ENCODE peak calls at places on chromosomes 5 and 9, in eight cellular contexts. C, V, F, D, G, N, S and T are unnamed samples.

GRCh38 chr5:31225118-31225517 is 31.6 kb downstream of the CDH6 start:
- DNase-seq in F (no peak), C (no peak), S (no peak), N (no peak), V (no peak), D (peak; percentile 7), G (no peak), T (peak; percentile 99)

GRCh38 chr9:127541176-127541575 is 70.9 kb upstream of the STXBP1 start:
- DNase-seq in N (no peak), V (no peak), G (no peak), D (no peak), C (no peak), S (no peak), F (no peak), T (no peak)

GRCh38 chr9:69254223-69254622 is 70.8 kb upstream of the ENTREP1 start:
- DNase-seq in V (no peak), D (no peak), F (peak; percentile 31), N (no peak), C (no peak), S (no peak), G (no peak), T (no peak)

GRCh38 chr5:76960004-76960625 is 7.3 kb downstream of the CRHBP start:
- DNase-seq in V (no peak), S (no peak), D (no peak), N (no peak), F (peak; percentile 54), C (no peak), G (no peak), T (peak; percentile 42)

GRCh38 chr5:157384971-157385709 is 74.9 kb upstream of the NIPAL4 start:
- DNase-seq in N (no peak), V (no peak), D (peak; percentile 65), C (no peak), S (no peak), G (peak; percentile 72), F (peak; percentile 67), T (peak; percentile 99)

GRCh38 chr9:132644251-132644650 is 25.5 kb downstream of the DDX31 start:
- DNase-seq in G (no peak), C (peak; percentile 38), D (no peak), F (no peak), S (no peak), V (no peak), N (no peak), T (no peak)

GRCh38 chr9:6681957-6682501 is 36.5 kb upstream of the GLDC start:
- DNase-seq in F (no peak), V (no peak), G (no peak), C (peak; percentile 13), D (no peak), S (no peak), N (no peak), T (no peak)

GRCh38 chr9:69171049-69171448 is 3.0 kb upstream of the TJP2 start:
- DNase-seq in V (no peak), G (peak; percentile 50), F (no peak), D (peak; percentile 72), N (no peak), C (no peak), S (no peak), T (no peak)

GRCh38 chr5:117800261-117800660 is 1188.1 kb downstream of the DTWD2 start:
- DNase-seq in C (no peak), N (no peak), G (peak; percentile 22), S (no peak), D (no peak), F (no peak), V (no peak), T (peak; percentile 36)

GRCh38 chr9:3240651-3241268 is 285.0 kb downstream of the RFX3 start:
- DNase-seq in F (peak; percentile 90), V (peak; percentile 59), S (peak; percentile 66), N (peak; percentile 73), C (peak; percentile 73), D (peak; percentile 43), G (peak; percentile 67), T (peak; percentile 61)
- TF ChIP-seq CTCF in F (peak; percentile 87), V (peak; percentile 70), S (peak; percentile 63), N (peak; percentile 74), C (peak; percentile 88), D (peak; percentile 72), G (peak; percentile 71), T (peak; percentile 92)

GRCh38 chr5:95955996-95956899 is 5.4 kb downstream of the ELL2 start:
- DNase-seq in S (no peak), F (no peak), N (no peak), V (no peak), C (no peak), D (no peak), G (no peak), T (no peak)
- H3K4me3 ChIP-seq in S (no peak overlapping the region), F (peak overlapping the region; percentile 96), N (no peak overlapping the region), V (no peak overlapping the region), C (no peak overlapping the region), D (no peak overlapping the region), G (no peak overlapping the region), T (no peak overlapping the region)

GRCh38 chr5:96051401-96051830 is 89.8 kb upstream of the ELL2 start:
- DNase-seq in V (no peak), S (no peak), G (no peak), D (no peak), F (no peak), N (no peak), C (no peak), T (no peak)

GRCh38 chr5:96045888-96046287 is 84.2 kb upstream of the ELL2 start:
- DNase-seq in F (no peak), S (no peak), D (no peak), N (no peak), G (no peak), C (no peak), V (no peak), T (no peak)

GRCh38 chr5:96049398-96050272 is 88.0 kb upstream of the ELL2 start:
- DNase-seq in G (no peak), S (peak; percentile 42), F (no peak), D (no peak), C (no peak), N (no peak), V (no peak), T (peak; percentile 69)

GRCh38 chr5:96050273-96050880 is 88.7 kb upstream of the ELL2 start:
- DNase-seq in C (no peak), S (no peak), D (no peak), V (no peak), G (no peak), F (no peak), N (no peak), T (no peak)

DNA sequence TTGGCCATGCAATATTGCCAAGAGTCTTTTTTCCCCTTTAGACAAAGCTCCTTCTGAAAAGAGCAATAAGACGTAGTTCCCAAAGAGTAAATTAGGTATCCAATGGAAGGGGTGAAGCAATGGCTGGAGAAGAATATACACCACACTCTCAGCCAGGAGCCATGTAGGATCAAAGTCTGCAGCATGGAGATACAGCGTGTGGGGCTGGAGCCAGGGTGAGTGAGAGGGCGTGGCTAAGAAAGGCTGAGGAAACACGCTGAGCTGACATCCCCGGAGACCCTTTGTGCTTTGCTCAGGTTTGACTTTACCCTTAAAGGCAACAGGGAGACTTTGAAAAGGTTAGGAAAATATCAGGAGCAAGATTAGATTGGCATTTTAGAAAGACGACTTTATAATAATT is 87.1 kb upstream of the ELL2 start:
- DNase-seq in N (no peak), V (no peak), C (peak; percentile 49), D (no peak), S (no peak), G (peak; percentile 64), F (peak; percentile 78), T (no peak)
- H3K27ac ChIP-seq in N (no peak overlapping the region), V (no peak overlapping the region), C (no peak overlapping the region), D (no peak overlapping the region), S (no peak overlapping the region), G (no peak overlapping the region), F (no peak overlapping the region), T (no peak overlapping the region)

GRCh38 chr5:169474226-169474625 is 109.3 kb upstream of the SPDL1 start:
- DNase-seq in N (no peak), S (no peak), F (no peak), D (no peak), G (no peak), V (no peak), C (no peak), T (no peak)
- TF ChIP-seq CTCF in N (no peak), S (no peak), F (peak; percentile 28), D (no peak), G (no peak), V (no peak), C (no peak), T (no peak)

GRCh38 chr5:140118294-140118936 is 4.5 kb downstream of the PURA start:
- DNase-seq in D (no peak), G (no peak), V (no peak), C (no peak), S (no peak), F (no peak), N (no peak), T (no peak)
- H3K4me3 ChIP-seq in D (no peak overlapping the region), G (no peak overlapping the region), V (no peak overlapping the region), C (no peak overlapping the region), S (no peak overlapping the region), F (no peak overlapping the region), N (no peak overlapping the region), T (no peak overlapping the region)

DNA sequence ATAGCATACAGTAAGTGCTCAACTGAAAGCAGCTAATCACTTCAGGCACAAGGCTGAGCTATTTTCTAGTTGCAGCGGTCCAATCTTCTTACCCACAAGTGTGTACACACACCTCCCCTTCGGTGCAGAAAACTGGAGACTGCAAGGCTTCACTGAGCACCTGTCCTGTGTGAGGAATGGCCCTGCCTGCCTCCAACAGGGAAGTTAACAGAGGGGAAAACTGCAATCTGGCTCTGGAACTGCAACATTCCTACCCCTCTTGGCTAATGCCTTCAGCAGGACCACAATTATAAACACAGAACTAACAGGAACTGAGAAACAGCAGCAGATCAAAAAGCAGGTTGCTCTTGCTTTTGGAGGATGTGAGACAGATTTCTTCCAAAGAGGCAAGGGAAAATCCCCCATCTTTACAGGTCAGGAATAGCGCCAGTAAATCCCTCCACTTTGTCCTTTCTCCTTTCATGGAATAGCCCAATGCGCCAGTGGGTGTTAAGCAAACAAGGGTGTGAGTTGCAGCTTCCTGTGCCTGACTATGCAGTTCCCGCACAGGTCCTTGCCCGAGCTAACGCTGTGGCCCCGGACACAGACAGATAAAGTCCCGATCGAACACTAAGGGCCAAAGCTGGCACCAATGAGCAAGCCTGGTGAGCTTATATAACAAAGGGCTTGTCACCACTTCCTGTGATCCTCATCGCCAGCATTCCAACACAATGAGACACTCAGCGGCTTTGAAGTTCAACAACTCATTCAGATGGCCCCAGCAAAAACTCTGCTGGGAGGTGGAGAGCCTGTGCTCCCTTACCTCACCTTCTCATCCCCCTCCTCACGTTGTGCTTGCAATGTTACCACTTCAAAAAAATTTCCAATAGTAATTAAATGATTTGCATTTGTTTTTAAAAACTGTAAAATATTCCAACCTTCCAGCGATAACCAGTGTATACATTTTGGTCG is 21.5 kb downstream of the SHB start:
- DNase-seq in N (peak; percentile 73), F (peak; percentile 93), D (peak; percentile 80), S (peak; percentile 82), G (peak; percentile 80), C (peak; percentile 68), V (no peak), T (peak; percentile 93)
- H3K27ac ChIP-seq in N (peak overlapping the region; percentile 69), F (peak overlapping the region; percentile 77), D (peak overlapping the region; percentile 87), S (peak overlapping the region; percentile 85), G (peak overlapping the region; percentile 90), C (no peak overlapping the region), V (no peak overlapping the region), T (peak overlapping the region; percentile 63)

GRCh38 chr9:74696520-74696919 is 191.2 kb downstream of the TRPM6 start:
- DNase-seq in N (no peak), C (no peak), G (no peak), D (no peak), V (no peak), F (peak; percentile 62), S (no peak), T (no peak)
- TF ChIP-seq CTCF in N (no peak), C (peak; percentile 24), G (no peak), D (no peak), V (no peak), F (peak; percentile 71), S (no peak), T (no peak)